ENCODE peak calls at places on chromosomes 4 and X, in five cellular contexts. One of them, this sample, is unnamed.

GRCh38 chr4:14368391-14368790 is 633.9 kb upstream of the CPEB2 start:
- DNase-seq in stimulated activated naive B cell treated with anti-CD40 and anti-IgM and Interleukin-4, amounts not matched to agents 10 μg/mL and 1 μg/mL and 100 μg/mL, for 72 hours: no peak
- DNase-seq in breast epithelium: no peak
- DNase-seq in A673: no peak
- DNase-seq in stimulated activated CD4-positive, alpha-beta T cell treated with anti-CD3 and anti-CD28 coated beads, Interleukin-15, amount 100 ng/mL, for 1 hour: no peak
- DNase-seq in this sample: no peak

GRCh38 chrX:103927030-103927429 is 35.4 kb upstream of the TMSB15B start:
- DNase-seq in breast epithelium: no peak
- DNase-seq in A673: no peak
- DNase-seq in stimulated activated CD4-positive, alpha-beta T cell treated with anti-CD3 and anti-CD28 coated beads, Interleukin-15, amount 100 ng/mL, for 1 hour: no peak
- DNase-seq in stimulated activated naive B cell treated with anti-CD40 and anti-IgM and Interleukin-4, amounts not matched to agents 10 μg/mL and 1 μg/mL and 100 μg/mL, for 72 hours: no peak
- DNase-seq in this sample: no peak

GRCh38 chrX:131187234-131187633 is 101.9 kb downstream of the IGSF1 start:
- DNase-seq in stimulated activated naive B cell treated with anti-CD40 and anti-IgM and Interleukin-4, amounts not matched to agents 10 μg/mL and 1 μg/mL and 100 μg/mL, for 72 hours: no peak
- DNase-seq in A673: no peak
- DNase-seq in stimulated activated CD4-positive, alpha-beta T cell treated with anti-CD3 and anti-CD28 coated beads, Interleukin-15, amount 100 ng/mL, for 1 hour: no peak
- DNase-seq in breast epithelium: no peak
- DNase-seq in this sample: no peak

GRCh38 chr4:183118585-183118984 is 19.5 kb downstream of the WWC2 start:
- DNase-seq in breast epithelium: no peak
- DNase-seq in stimulated activated CD4-positive, alpha-beta T cell treated with anti-CD3 and anti-CD28 coated beads, Interleukin-15, amount 100 ng/mL, for 1 hour: no peak
- DNase-seq in A673: peak; percentile 67
- DNase-seq in stimulated activated naive B cell treated with anti-CD40 and anti-IgM and Interleukin-4, amounts not matched to agents 10 μg/mL and 1 μg/mL and 100 μg/mL, for 72 hours: no peak
- DNase-seq in this sample: peak; percentile 94

GRCh38 chr4:181528570-181529184 is 714.5 kb upstream of the TENM3 start:
- DNase-seq in stimulated activated naive B cell treated with anti-CD40 and anti-IgM and Interleukin-4, amounts not matched to agents 10 μg/mL and 1 μg/mL and 100 μg/mL, for 72 hours: no peak
- DNase-seq in stimulated activated CD4-positive, alpha-beta T cell treated with anti-CD3 and anti-CD28 coated beads, Interleukin-15, amount 100 ng/mL, for 1 hour: no peak
- DNase-seq in breast epithelium: peak; percentile 57
- DNase-seq in A673: peak; percentile 79
- DNase-seq in this sample: peak; percentile 71

GRCh38 chrX:41384041-41384705 is 50.2 kb downstream of the DDX3X start:
- DNase-seq in stimulated activated naive B cell treated with anti-CD40 and anti-IgM and Interleukin-4, amounts not matched to agents 10 μg/mL and 1 μg/mL and 100 μg/mL, for 72 hours: no peak
- DNase-seq in breast epithelium: no peak
- DNase-seq in A673: peak; percentile 22
- DNase-seq in stimulated activated CD4-positive, alpha-beta T cell treated with anti-CD3 and anti-CD28 coated beads, Interleukin-15, amount 100 ng/mL, for 1 hour: peak; percentile 3
- DNase-seq in this sample: peak; percentile 75

GRCh38 chrX:53831662-53832635 is 145.4 kb upstream of the HUWE1 start:
- DNase-seq in stimulated activated CD4-positive, alpha-beta T cell treated with anti-CD3 and anti-CD28 coated beads, Interleukin-15, amount 100 ng/mL, for 1 hour: peak; percentile 1
- DNase-seq in A673: peak; percentile 50
- DNase-seq in breast epithelium: no peak
- DNase-seq in stimulated activated naive B cell treated with anti-CD40 and anti-IgM and Interleukin-4, amounts not matched to agents 10 μg/mL and 1 μg/mL and 100 μg/mL, for 72 hours: peak; percentile 27
- DNase-seq in this sample: peak; percentile 42

GRCh38 chr4:123109129-123109528 is 186.7 kb upstream of the NUDT6 start:
- DNase-seq in stimulated activated naive B cell treated with anti-CD40 and anti-IgM and Interleukin-4, amounts not matched to agents 10 μg/mL and 1 μg/mL and 100 μg/mL, for 72 hours: no peak
- DNase-seq in stimulated activated CD4-positive, alpha-beta T cell treated with anti-CD3 and anti-CD28 coated beads, Interleukin-15, amount 100 ng/mL, for 1 hour: no peak
- DNase-seq in breast epithelium: no peak
- DNase-seq in A673: no peak
- DNase-seq in this sample: no peak

GRCh38 chrX:37997096-37997495 is 9.3 kb upstream of the SYTL5 start:
- DNase-seq in A673: no peak
- DNase-seq in stimulated activated CD4-positive, alpha-beta T cell treated with anti-CD3 and anti-CD28 coated beads, Interleukin-15, amount 100 ng/mL, for 1 hour: no peak
- DNase-seq in breast epithelium: no peak
- DNase-seq in stimulated activated naive B cell treated with anti-CD40 and anti-IgM and Interleukin-4, amounts not matched to agents 10 μg/mL and 1 μg/mL and 100 μg/mL, for 72 hours: no peak
- DNase-seq in this sample: no peak